ENCODE peak calls at places on chromosomes 5 and 9, in six cellular contexts. K, Q, Y, W, G and I are unnamed samples.

GRCh38 chr9:127783111-127783621 is 2.7 kb upstream of the CDK9 start:
- DNase-seq in Y (peak), W (no peak), Q (no peak), G (no peak), K (peak), I (peak)

GRCh38 chr5:137583129-137583528 is 84.0 kb upstream of the SPOCK1 start:
- DNase-seq in Q (no peak), G (no peak), Y (no peak), K (no peak), W (no peak), I (no peak)

GRCh38 chr9:22005083-22005699 is 3.9 kb downstream of the CDKN2B start:
- DNase-seq in Q (no peak), K (no peak), G (no peak), Y (no peak), W (no peak), I (no peak)

GRCh38 chr9:130175355-130175754 is 3.2 kb downstream of the NCS1 start:
- DNase-seq in Q (no peak), K (no peak), G (no peak), W (no peak), Y (no peak), I (no peak)

GRCh38 chr9:114691046-114691955 is 9.3 kb upstream of the TEX48 start:
- DNase-seq in K (peak), G (peak), Q (no peak), Y (no peak), W (no peak), I (no peak)

GRCh38 chr9:79023134-79023577 is 548.6 kb upstream of the TLE4 start:
- DNase-seq in Q (no peak), K (no peak), G (peak), W (no peak), Y (no peak), I (no peak)

GRCh38 chr5:72378636-72379289 is 58.6 kb downstream of the PTCD2 start:
- DNase-seq in Q (no peak), Y (no peak), K (no peak), W (no peak), G (peak), I (no peak)

GRCh38 chr9:38443181-38443580 is 18.9 kb upstream of the IGFBPL1 start:
- DNase-seq in W (no peak), Y (no peak), K (no peak), Q (no peak), G (no peak), I (no peak)

GRCh38 chr9:33229359-33230120 is 10.4 kb upstream of the SPINK4 start:
- DNase-seq in K (no peak), G (no peak), Q (peak), Y (no peak), W (no peak), I (no peak)

GRCh38 chr5:146291421-146292074 is 47.1 kb upstream of the POU4F3 start:
- DNase-seq in Q (peak), W (no peak), Y (no peak), G (peak), K (no peak), I (peak)